ENCODE peak calls at places on chromosomes 7 and 10, in seven cellular contexts. One of them, this sample, is unnamed.

GRCh38 chr10:12872577-12872976 is 128.9 kb downstream of the CCDC3 start:
- DNase-seq in GM23338: no peak
- DNase-seq in OCI-LY7: no peak
- DNase-seq in fibroblast of mammary gland: no peak
- DNase-seq in GM12865: no peak
- DNase-seq in heart right ventricle: no peak
- DNase-seq in mucosa of descending colon: no peak
- DNase-seq in this sample: no peak

GRCh38 chr7:82007315-82007714 is 237.5 kb upstream of the HGF start:
- DNase-seq in GM23338: no peak
- DNase-seq in OCI-LY7: no peak
- DNase-seq in fibroblast of mammary gland: no peak
- DNase-seq in GM12865: no peak
- DNase-seq in heart right ventricle: no peak
- DNase-seq in mucosa of descending colon: no peak
- DNase-seq in this sample: no peak

GRCh38 chr10:19730071-19730470 is 86.2 kb upstream of the PLXDC2 start:
- DNase-seq in GM23338: no peak
- DNase-seq in OCI-LY7: no peak
- DNase-seq in fibroblast of mammary gland: peak
- DNase-seq in GM12865: no peak
- DNase-seq in heart right ventricle: no peak
- DNase-seq in mucosa of descending colon: no peak
- DNase-seq in this sample: no peak

GRCh38 chr7:140141256-140141655 is 35.5 kb downstream of the KDM7A start:
- DNase-seq in GM23338: no peak
- DNase-seq in OCI-LY7: no peak
- DNase-seq in fibroblast of mammary gland: no peak
- DNase-seq in GM12865: no peak
- DNase-seq in heart right ventricle: no peak
- DNase-seq in mucosa of descending colon: no peak
- DNase-seq in this sample: no peak

GRCh38 chr7:45599851-45600706 is 25.9 kb downstream of the ADCY1 start:
- DNase-seq in GM23338: no peak
- DNase-seq in OCI-LY7: no peak
- DNase-seq in fibroblast of mammary gland: no peak
- DNase-seq in GM12865: no peak
- DNase-seq in heart right ventricle: no peak
- DNase-seq in mucosa of descending colon: no peak
- DNase-seq in this sample: peak

GRCh38 chr7:120939345-120939744 is 11.2 kb upstream of the ING3 start:
- DNase-seq in GM23338: no peak
- DNase-seq in OCI-LY7: no peak
- DNase-seq in fibroblast of mammary gland: no peak
- DNase-seq in GM12865: no peak
- DNase-seq in heart right ventricle: no peak
- DNase-seq in mucosa of descending colon: no peak
- DNase-seq in this sample: no peak

GRCh38 chr10:89241491-89242339 is 9.9 kb downstream of the LIPA start:
- DNase-seq in GM23338: no peak
- DNase-seq in OCI-LY7: no peak
- DNase-seq in fibroblast of mammary gland: peak
- DNase-seq in GM12865: peak
- DNase-seq in heart right ventricle: no peak
- DNase-seq in mucosa of descending colon: no peak
- DNase-seq in this sample: no peak

GRCh38 chr10:3978762-3979161 is 193.8 kb upstream of the KLF6 start:
- DNase-seq in GM23338: no peak
- DNase-seq in OCI-LY7: no peak
- DNase-seq in fibroblast of mammary gland: peak
- DNase-seq in GM12865: no peak
- DNase-seq in heart right ventricle: no peak
- DNase-seq in mucosa of descending colon: no peak
- DNase-seq in this sample: no peak

GRCh38 chr10:133159950-133160812 is at the start of gene KNDC1:
- DNase-seq in GM23338: peak
- DNase-seq in OCI-LY7: no peak
- DNase-seq in fibroblast of mammary gland: peak
- DNase-seq in GM12865: no peak
- DNase-seq in heart right ventricle: no peak
- DNase-seq in mucosa of descending colon: no peak
- DNase-seq in this sample: no peak

GRCh38 chr7:146129296-146129695 is 12.7 kb downstream of the CNTNAP2 start:
- DNase-seq in GM23338: peak
- DNase-seq in OCI-LY7: no peak
- DNase-seq in fibroblast of mammary gland: no peak
- DNase-seq in GM12865: no peak
- DNase-seq in heart right ventricle: no peak
- DNase-seq in mucosa of descending colon: no peak
- DNase-seq in this sample: no peak

GRCh38 chr7:154677454-154677853 is 325.5 kb downstream of the PAXIP1 start:
- DNase-seq in GM23338: no peak
- DNase-seq in OCI-LY7: no peak
- DNase-seq in fibroblast of mammary gland: no peak
- DNase-seq in GM12865: no peak
- DNase-seq in heart right ventricle: no peak
- DNase-seq in mucosa of descending colon: no peak
- DNase-seq in this sample: no peak

GRCh38 chr7:149420006-149420405 is 40.9 kb downstream of the ZNF777 start:
- DNase-seq in GM23338: no peak
- DNase-seq in OCI-LY7: no peak
- DNase-seq in fibroblast of mammary gland: no peak
- DNase-seq in GM12865: no peak
- DNase-seq in heart right ventricle: no peak
- DNase-seq in mucosa of descending colon: no peak
- DNase-seq in this sample: no peak

GRCh38 chr10:50244201-50244600 is 7.1 kb downstream of the ASAH2 start:
- DNase-seq in GM23338: no peak
- DNase-seq in OCI-LY7: no peak
- DNase-seq in fibroblast of mammary gland: no peak
- DNase-seq in GM12865: no peak
- DNase-seq in heart right ventricle: no peak
- DNase-seq in mucosa of descending colon: no peak
- DNase-seq in this sample: no peak

GRCh38 chr7:87899258-87899657 is 23.0 kb downstream of the DBF4 start:
- DNase-seq in GM23338: no peak
- DNase-seq in OCI-LY7: no peak
- DNase-seq in fibroblast of mammary gland: no peak
- DNase-seq in GM12865: no peak
- DNase-seq in heart right ventricle: no peak
- DNase-seq in mucosa of descending colon: no peak
- DNase-seq in this sample: no peak

GRCh38 chr7:27122075-27122910 is 8.3 kb downstream of the HOXA4 start:
- DNase-seq in GM23338: peak
- DNase-seq in OCI-LY7: no peak
- DNase-seq in fibroblast of mammary gland: no peak
- DNase-seq in GM12865: no peak
- DNase-seq in heart right ventricle: no peak
- DNase-seq in mucosa of descending colon: peak
- DNase-seq in this sample: no peak

GRCh38 chr10:95290801-95291633 is at the start of gene PDLIM1:
- DNase-seq in GM23338: peak
- DNase-seq in OCI-LY7: peak
- DNase-seq in fibroblast of mammary gland: no peak
- DNase-seq in GM12865: peak
- DNase-seq in heart right ventricle: peak
- DNase-seq in mucosa of descending colon: peak
- DNase-seq in this sample: peak

GRCh38 chr7:17680026-17680425 is 260.3 kb downstream of the SNX13 start:
- DNase-seq in GM23338: peak
- DNase-seq in OCI-LY7: no peak
- DNase-seq in fibroblast of mammary gland: peak
- DNase-seq in GM12865: peak
- DNase-seq in heart right ventricle: no peak
- DNase-seq in mucosa of descending colon: peak
- DNase-seq in this sample: no peak

GRCh38 chr10:121310151-121310711 is 288.0 kb downstream of the FGFR2 start:
- DNase-seq in GM23338: peak
- DNase-seq in OCI-LY7: no peak
- DNase-seq in fibroblast of mammary gland: no peak
- DNase-seq in GM12865: no peak
- DNase-seq in heart right ventricle: no peak
- DNase-seq in mucosa of descending colon: no peak
- DNase-seq in this sample: no peak

GRCh38 chr7:141709318-141709717 is 1.2 kb downstream of the WEE2 start:
- DNase-seq in GM23338: no peak
- DNase-seq in OCI-LY7: no peak
- DNase-seq in fibroblast of mammary gland: no peak
- DNase-seq in GM12865: no peak
- DNase-seq in heart right ventricle: no peak
- DNase-seq in mucosa of descending colon: no peak
- DNase-seq in this sample: no peak

GRCh38 chr7:16318989-16319915 is 102.1 kb downstream of the CRPPA start:
- DNase-seq in GM23338: no peak
- DNase-seq in OCI-LY7: no peak
- DNase-seq in fibroblast of mammary gland: peak
- DNase-seq in GM12865: no peak
- DNase-seq in heart right ventricle: no peak
- DNase-seq in mucosa of descending colon: no peak
- DNase-seq in this sample: no peak

GRCh38 chr7:120733835-120734234 is 124.1 kb downstream of the TSPAN12 start:
- DNase-seq in GM23338: no peak
- DNase-seq in OCI-LY7: no peak
- DNase-seq in fibroblast of mammary gland: no peak
- DNase-seq in GM12865: no peak
- DNase-seq in heart right ventricle: no peak
- DNase-seq in mucosa of descending colon: no peak
- DNase-seq in this sample: no peak

GRCh38 chr7:1742555-1743303 is 72.7 kb downstream of the ELFN1 start:
- DNase-seq in GM23338: no peak
- DNase-seq in OCI-LY7: no peak
- DNase-seq in fibroblast of mammary gland: peak
- DNase-seq in GM12865: no peak
- DNase-seq in heart right ventricle: peak
- DNase-seq in mucosa of descending colon: peak
- DNase-seq in this sample: no peak

GRCh38 chr7:40234666-40235065 is 99.9 kb downstream of the SUGCT start:
- DNase-seq in GM23338: no peak
- DNase-seq in OCI-LY7: no peak
- DNase-seq in fibroblast of mammary gland: no peak
- DNase-seq in GM12865: no peak
- DNase-seq in heart right ventricle: no peak
- DNase-seq in mucosa of descending colon: no peak
- DNase-seq in this sample: peak

GRCh38 chr7:40230086-40230485 is 95.3 kb downstream of the SUGCT start:
- DNase-seq in GM23338: peak
- DNase-seq in OCI-LY7: no peak
- DNase-seq in fibroblast of mammary gland: no peak
- DNase-seq in GM12865: no peak
- DNase-seq in heart right ventricle: no peak
- DNase-seq in mucosa of descending colon: no peak
- DNase-seq in this sample: no peak

GRCh38 chr7:40231796-40232195 is 97.0 kb downstream of the SUGCT start:
- DNase-seq in GM23338: no peak
- DNase-seq in OCI-LY7: no peak
- DNase-seq in fibroblast of mammary gland: no peak
- DNase-seq in GM12865: no peak
- DNase-seq in heart right ventricle: no peak
- DNase-seq in mucosa of descending colon: no peak
- DNase-seq in this sample: no peak

GRCh38 chr7:40234046-40234445 is 99.2 kb downstream of the SUGCT start:
- DNase-seq in GM23338: peak
- DNase-seq in OCI-LY7: peak
- DNase-seq in fibroblast of mammary gland: no peak
- DNase-seq in GM12865: peak
- DNase-seq in heart right ventricle: no peak
- DNase-seq in mucosa of descending colon: peak
- DNase-seq in this sample: peak

GRCh38 chr7:40232242-40232929 is 97.6 kb downstream of the SUGCT start:
- DNase-seq in GM23338: peak
- DNase-seq in OCI-LY7: peak
- DNase-seq in fibroblast of mammary gland: peak
- DNase-seq in GM12865: peak
- DNase-seq in heart right ventricle: no peak
- DNase-seq in mucosa of descending colon: no peak
- DNase-seq in this sample: peak
- TF ChIP-seq CTCF in GM23338: peak
- TF ChIP-seq CTCF in OCI-LY7: peak
- TF ChIP-seq CTCF in fibroblast of mammary gland: peak
- TF ChIP-seq CTCF in GM12865: peak
- TF ChIP-seq CTCF in heart right ventricle: peak
- TF ChIP-seq CTCF in mucosa of descending colon: no peak
- TF ChIP-seq CTCF in this sample: peak

GRCh38 chr7:30745251-30745650 is 6.7 kb upstream of the INMT start:
- DNase-seq in GM23338: no peak
- DNase-seq in OCI-LY7: no peak
- DNase-seq in fibroblast of mammary gland: no peak
- DNase-seq in GM12865: no peak
- DNase-seq in heart right ventricle: no peak
- DNase-seq in mucosa of descending colon: no peak
- DNase-seq in this sample: no peak

GRCh38 chr7:30741289-30741688 is 10.6 kb upstream of the INMT start:
- DNase-seq in GM23338: no peak
- DNase-seq in OCI-LY7: no peak
- DNase-seq in fibroblast of mammary gland: no peak
- DNase-seq in GM12865: no peak
- DNase-seq in heart right ventricle: no peak
- DNase-seq in mucosa of descending colon: no peak
- DNase-seq in this sample: no peak

GRCh38 chr7:30740417-30741181 is 11.3 kb upstream of the INMT start:
- DNase-seq in GM23338: peak
- DNase-seq in OCI-LY7: peak
- DNase-seq in fibroblast of mammary gland: peak
- DNase-seq in GM12865: peak
- DNase-seq in heart right ventricle: peak
- DNase-seq in mucosa of descending colon: peak
- DNase-seq in this sample: no peak

GRCh38 chr7:30744075-30744417 is 7.9 kb upstream of the INMT start:
- DNase-seq in GM23338: no peak
- DNase-seq in OCI-LY7: no peak
- DNase-seq in fibroblast of mammary gland: no peak
- DNase-seq in GM12865: no peak
- DNase-seq in heart right ventricle: no peak
- DNase-seq in mucosa of descending colon: no peak
- DNase-seq in this sample: no peak

GRCh38 chr7:30743371-30744074 is 8.4 kb upstream of the INMT start:
- DNase-seq in GM23338: no peak
- DNase-seq in OCI-LY7: no peak
- DNase-seq in fibroblast of mammary gland: peak
- DNase-seq in GM12865: peak
- DNase-seq in heart right ventricle: peak
- DNase-seq in mucosa of descending colon: no peak
- DNase-seq in this sample: no peak
- TF ChIP-seq CTCF in GM23338: peak
- TF ChIP-seq CTCF in OCI-LY7: no peak
- TF ChIP-seq CTCF in fibroblast of mammary gland: peak
- TF ChIP-seq CTCF in GM12865: peak
- TF ChIP-seq CTCF in heart right ventricle: peak
- TF ChIP-seq CTCF in mucosa of descending colon: no peak
- TF ChIP-seq CTCF in this sample: peak

GRCh38 chr7:90579181-90579688 is 16.9 kb upstream of the CDK14 start:
- DNase-seq in GM23338: no peak
- DNase-seq in OCI-LY7: no peak
- DNase-seq in fibroblast of mammary gland: peak
- DNase-seq in GM12865: no peak
- DNase-seq in heart right ventricle: no peak
- DNase-seq in mucosa of descending colon: no peak
- DNase-seq in this sample: no peak
- TF ChIP-seq CTCF in GM23338: no peak
- TF ChIP-seq CTCF in OCI-LY7: no peak
- TF ChIP-seq CTCF in fibroblast of mammary gland: peak
- TF ChIP-seq CTCF in GM12865: no peak
- TF ChIP-seq CTCF in heart right ventricle: no peak
- TF ChIP-seq CTCF in mucosa of descending colon: no peak
- TF ChIP-seq CTCF in this sample: no peak

GRCh38 chr7:84194484-84195260 is at the start of gene SEMA3A:
- DNase-seq in GM23338: peak
- DNase-seq in OCI-LY7: no peak
- DNase-seq in fibroblast of mammary gland: peak
- DNase-seq in GM12865: peak
- DNase-seq in heart right ventricle: no peak
- DNase-seq in mucosa of descending colon: no peak
- DNase-seq in this sample: no peak
- TF ChIP-seq CTCF in GM23338: no peak
- TF ChIP-seq CTCF in OCI-LY7: no peak
- TF ChIP-seq CTCF in fibroblast of mammary gland: no peak
- TF ChIP-seq CTCF in GM12865: no peak
- TF ChIP-seq CTCF in heart right ventricle: no peak
- TF ChIP-seq CTCF in mucosa of descending colon: no peak
- TF ChIP-seq CTCF in this sample: no peak